ENCODE peak calls at places on chromosomes 6 and 20, in six cellular contexts. N is LHCN-M2; J is HuH-7; F is stimulated activated CD4-positive, alpha-beta T cell treated with anti-CD3 and anti-CD28 coated beads, Interleukin-4, amount 100 ng/mL, for 48 hours; Q is stimulated activated naive CD4-positive, alpha-beta T cell treated with Interleukin-2 at 50 U/mL for 16 hours; T is CD14-positive monocyte. C is an unnamed sample.
A peak's percentile ranks its signal among the peaks of the same experiment; 100 is the strongest.

GRCh38 chr6:3456794-3457709 is at the start of gene SLC22A23:
- DNase-seq in N (peak; percentile 10), J (peak; percentile 86), F (peak; percentile 53), Q (peak; percentile 66), T (no peak), C (peak; percentile 84)

GRCh38 chr6:9789201-9789600 is 625.7 kb downstream of the TFAP2A start:
- DNase-seq in N (peak; percentile 49), J (no peak), F (no peak), Q (no peak), T (no peak), C (no peak)

GRCh38 chr20:16528078-16528477 is 45.2 kb downstream of the KIF16B start:
- DNase-seq in N (peak; percentile 96), J (peak; percentile 84), F (no peak), Q (no peak), T (no peak), C (no peak)

GRCh38 chr6:79231101-79231500 is 3.4 kb downstream of the HMGN3 start:
- DNase-seq in N (no peak), J (no peak), F (no peak), Q (no peak), T (no peak), C (no peak)

GRCh38 chr20:54172856-54173652 is 732 bp downstream of the CYP24A1 start:
- DNase-seq in N (no peak), J (no peak), F (no peak), Q (no peak), T (no peak), C (no peak)

GRCh38 chr6:162582381-162582780 is 145.2 kb downstream of the PRKN start:
- DNase-seq in N (no peak), J (no peak), F (no peak), Q (no peak), T (no peak), C (no peak)

GRCh38 chr6:45896783-45897441 is 118.7 kb downstream of the CLIC5 start:
- DNase-seq in N (peak; percentile 43), J (no peak), F (no peak), Q (no peak), T (no peak), C (no peak)

GRCh38 chr20:50380697-50381040 is 129.5 kb upstream of the PTPN1 start:
- DNase-seq in N (no peak), J (peak; percentile 79), F (no peak), Q (no peak), T (no peak), C (no peak)

GRCh38 chr20:59831024-59831900 is 102.2 kb downstream of the SYCP2 start:
- DNase-seq in N (no peak), J (no peak), F (no peak), Q (no peak), T (no peak), C (no peak)

GRCh38 chr6:134663800-134664535 is 285.9 kb downstream of the ALDH8A1 start:
- DNase-seq in N (no peak), J (no peak), F (no peak), Q (no peak), T (no peak), C (no peak)

GRCh38 chr6:2877057-2877882 is 25.8 kb downstream of the SERPINB9 start:
- DNase-seq in N (peak; percentile 88), J (no peak), F (no peak), Q (no peak), T (no peak), C (no peak)

GRCh38 chr20:5393218-5393870 is 76.6 kb upstream of the PROKR2 start:
- DNase-seq in N (no peak), J (no peak), F (no peak), Q (no peak), T (no peak), C (no peak)

GRCh38 chr6:108728826-108729225 is 119.4 kb upstream of the ARMC2 start:
- DNase-seq in N (no peak), J (peak; percentile 52), F (no peak), Q (no peak), T (no peak), C (no peak)

GRCh38 chr20:38892091-38892981 is 33.9 kb upstream of the FAM83D start:
- DNase-seq in N (no peak), J (no peak), F (no peak), Q (no peak), T (no peak), C (no peak)

GRCh38 chr6:54903884-54904283 is 57.3 kb downstream of the FAM83B start:
- DNase-seq in N (no peak), J (no peak), F (no peak), Q (no peak), T (no peak), C (no peak)

GRCh38 chr6:47221565-47221964 is 88.1 kb downstream of the TNFRSF21 start:
- DNase-seq in N (no peak), J (no peak), F (no peak), Q (no peak), T (no peak), C (no peak)

GRCh38 chr6:3529232-3529631 is 72.4 kb upstream of the SLC22A23 start:
- DNase-seq in N (no peak), J (no peak), F (no peak), Q (no peak), T (no peak), C (no peak)

GRCh38 chr6:71529769-71530168 is 241.2 kb downstream of the OGFRL1 start:
- DNase-seq in N (no peak), J (no peak), F (no peak), Q (no peak), T (no peak), C (no peak)

GRCh38 chr6:71886184-71887005 is at the start of gene RIMS1:
- DNase-seq in N (peak; percentile 38), J (peak; percentile 55), F (peak; percentile 1), Q (no peak), T (no peak), C (peak; percentile 47)

GRCh38 chr20:41672282-41672681 is 54.1 kb upstream of the CHD6 start:
- DNase-seq in N (no peak), J (no peak), F (no peak), Q (no peak), T (no peak), C (no peak)

GRCh38 chr6:127812985-127813681 is 87.7 kb downstream of the THEMIS start:
- DNase-seq in N (peak; percentile 5), J (no peak), F (no peak), Q (peak; percentile 31), T (no peak), C (no peak)

GRCh38 chr6:154453329-154453728 is 57.2 kb downstream of the CNKSR3 start:
- DNase-seq in N (no peak), J (no peak), F (no peak), Q (no peak), T (no peak), C (no peak)

GRCh38 chr6:31075528-31075927 is 36.8 kb downstream of the C6orf15 start:
- DNase-seq in N (peak; percentile 71), J (no peak), F (no peak), Q (no peak), T (no peak), C (no peak)

GRCh38 chr6:89356644-89357043 is 4.1 kb upstream of the UBE2J1 start:
- DNase-seq in N (no peak), J (no peak), F (no peak), Q (no peak), T (no peak), C (no peak)

C was measured in dorsolateral prefrontal cortex.